ENCODE peak calls at places on chromosomes 7 and 10, in seven cellular contexts. U, T, R, X, L, Z and A are unnamed samples.

GRCh38 chr10:122234416-122234815 is 36.7 kb upstream of the BTBD16 start:
- DNase-seq in T (no peak), Z (no peak), X (no peak), R (no peak), L (no peak), U (peak; percentile 39), A (no peak)

GRCh38 chr7:85612514-85612913 is 425.7 kb upstream of the SEMA3D start:
- DNase-seq in L (no peak), R (no peak), Z (no peak), T (no peak), X (no peak), U (no peak), A (no peak)

GRCh38 chr7:125396466-125397151 is 467.0 kb upstream of the POT1 start:
- DNase-seq in L (no peak), U (no peak), Z (no peak), R (no peak), T (no peak), X (no peak), A (no peak)

GRCh38 chr10:131312261-131312801 is 810 bp upstream of the TCERG1L start:
- DNase-seq in T (peak; percentile 64), X (peak; percentile 85), U (no peak), R (peak; percentile 76), Z (peak; percentile 28), L (peak; percentile 92), A (no peak)

GRCh38 chr7:42107484-42107883 is 129.5 kb downstream of the GLI3 start:
- DNase-seq in L (peak; percentile 97), U (no peak), R (peak; percentile 48), T (no peak), X (peak; percentile 66), Z (peak; percentile 75), A (no peak)

GRCh38 chr7:15652776-15653290 is 33.6 kb downstream of the MEOX2 start:
- DNase-seq in X (no peak), U (no peak), Z (peak; percentile 57), T (no peak), L (no peak), R (no peak), A (peak; percentile 29)

GRCh38 chr7:29469984-29470557 is 93.6 kb upstream of the PRR15 start:
- DNase-seq in Z (no peak), R (no peak), X (no peak), U (no peak), T (no peak), L (no peak), A (no peak)

GRCh38 chr10:112040696-112041095 is 142.9 kb downstream of the GPAM start:
- DNase-seq in X (no peak), T (no peak), L (no peak), R (no peak), Z (no peak), U (no peak), A (no peak)

GRCh38 chr7:67625257-67625713 is 628.7 kb downstream of the TYW1 start:
- DNase-seq in Z (peak; percentile 51), X (peak; percentile 93), L (peak; percentile 92), U (peak; percentile 11), R (peak; percentile 87), T (peak; percentile 83), A (peak; percentile 4)

GRCh38 chr10:31912289-31912688 is 16.3 kb downstream of the ARHGAP12 start:
- DNase-seq in R (no peak), L (peak; percentile 72), T (no peak), Z (peak; percentile 50), X (no peak), U (peak; percentile 59), A (peak; percentile 20)

GRCh38 chr10:97109562-97109961 is 76.2 kb downstream of the SLIT1 start:
- DNase-seq in R (no peak), T (no peak), U (no peak), L (no peak), Z (no peak), X (no peak), A (no peak)

GRCh38 chr7:76377186-76377918 is 18.6 kb upstream of the YWHAG start:
- DNase-seq in Z (no peak), U (peak; percentile 36), X (no peak), L (no peak), R (no peak), T (no peak), A (no peak)

GRCh38 chr7:155863721-155864151 is 51.5 kb upstream of the SHH start:
- DNase-seq in X (peak; percentile 12), R (no peak), Z (no peak), T (no peak), L (no peak), U (no peak), A (no peak)

GRCh38 chr10:4352566-4352961 is 473.4 kb upstream of the AKR1E2 start:
- DNase-seq in L (peak; percentile 70), R (no peak), T (no peak), Z (no peak), X (no peak), U (no peak), A (peak; percentile 48)

GRCh38 chr7:139895141-139895829 is 66.2 kb downstream of the TBXAS1 start:
- DNase-seq in L (no peak), Z (no peak), X (no peak), T (no peak), U (no peak), R (no peak), A (peak; percentile 29)

GRCh38 chr7:70154521-70155180 is 556.4 kb downstream of the AUTS2 start:
- DNase-seq in Z (no peak), U (no peak), L (no peak), X (no peak), R (no peak), T (no peak), A (no peak)

GRCh38 chr7:73749931-73750776 is 11.6 kb upstream of the ABHD11 start:
- DNase-seq in U (no peak), Z (peak; percentile 23), L (no peak), X (no peak), R (no peak), T (no peak), A (no peak)

GRCh38 chr7:14761506-14762296 is 140.8 kb downstream of the DGKB start:
- DNase-seq in L (no peak), Z (no peak), U (peak; percentile 79), X (no peak), R (no peak), T (no peak), A (peak; percentile 50)

GRCh38 chr7:93945756-93946540 is 24.4 kb downstream of the GNG11 start:
- DNase-seq in Z (peak; percentile 31), U (no peak), T (no peak), X (no peak), R (no peak), L (no peak), A (peak; percentile 18)

GRCh38 chr10:117541909-117542705 is 439 bp upstream of the EMX2 start:
- DNase-seq in Z (peak; percentile 29), U (peak; percentile 2), X (peak; percentile 92), R (peak; percentile 88), L (peak; percentile 94), T (no peak), A (peak; percentile 41)

DNA sequence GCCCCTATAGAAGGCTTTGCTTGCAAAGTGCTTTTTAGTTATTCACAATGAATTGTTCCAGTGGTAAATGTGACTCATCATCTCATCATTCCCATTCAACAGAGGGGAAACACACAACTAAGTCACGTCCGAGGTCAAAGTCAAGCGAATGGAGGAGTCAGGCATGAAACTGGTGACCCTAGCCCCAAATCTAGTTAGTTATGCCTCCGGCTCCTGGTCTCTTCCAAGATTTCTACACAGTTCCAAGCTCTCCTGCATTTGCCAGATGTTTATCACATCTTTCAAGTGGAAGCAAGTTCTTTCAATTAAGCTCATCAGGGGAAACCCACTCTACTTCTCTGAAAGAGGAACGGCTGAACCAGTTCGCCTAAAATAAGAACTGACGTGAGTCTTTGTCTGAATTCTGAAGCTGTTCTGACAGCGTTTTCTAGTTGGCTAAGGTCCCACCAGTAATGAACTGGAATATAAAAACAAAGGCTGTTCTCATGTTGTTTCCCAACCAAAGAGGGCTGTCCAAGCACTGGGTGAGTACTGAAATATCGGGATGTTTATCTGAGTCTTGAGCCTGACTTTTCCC is 140.9 kb upstream of the NRBF2 start:
- DNase-seq in X (no peak), T (no peak), R (no peak), U (peak; percentile 34), Z (no peak), L (no peak), A (no peak)
- H3K23ac ChIP-seq in X (no peak overlapping the region), T (no peak overlapping the region), R (no peak overlapping the region), U (no peak overlapping the region), Z (no peak overlapping the region), L (no peak overlapping the region), A (no peak overlapping the region)

DNA sequence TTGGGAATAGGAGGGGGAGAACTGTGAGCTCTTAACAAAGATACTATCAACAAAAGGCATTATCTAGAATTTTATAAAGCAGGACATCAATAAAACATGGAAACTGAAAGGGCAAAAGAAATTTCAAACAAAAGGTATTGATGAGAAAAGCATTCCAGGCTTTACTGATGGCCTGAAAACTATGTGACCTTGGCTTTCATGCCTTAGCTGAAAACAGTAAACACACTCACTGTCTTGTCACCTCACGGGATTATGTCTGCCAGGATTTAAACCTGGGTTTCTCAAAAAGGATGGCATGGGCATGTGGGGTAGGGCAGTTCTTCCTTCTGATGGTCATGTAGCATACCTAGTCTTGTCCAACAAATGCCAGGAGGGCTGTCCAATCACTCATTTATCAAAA is 22.9 kb downstream of the DOCK4 start:
- DNase-seq in T (no peak), Z (no peak), U (no peak), R (no peak), L (no peak), X (no peak), A (no peak)
- H3K23ac ChIP-seq in T (no peak overlapping the region), Z (no peak overlapping the region), U (no peak overlapping the region), R (no peak overlapping the region), L (no peak overlapping the region), X (no peak overlapping the region), A (no peak overlapping the region)

GRCh38 chr7:4169505-4169904 is 512.6 kb upstream of the FOXK1 start:
- DNase-seq in Z (peak; percentile 25), U (no peak), T (no peak), X (no peak), L (no peak), R (no peak), A (peak; percentile 29)
- H3K23ac ChIP-seq in Z (no peak overlapping the region), U (no peak overlapping the region), T (no peak overlapping the region), X (no peak overlapping the region), L (no peak overlapping the region), R (peak overlapping the region; percentile 87), A (no peak overlapping the region)

GRCh38 chr10:120735773-120736371 is 115.3 kb upstream of the WDR11 start:
- DNase-seq in X (no peak), U (peak; percentile 12), L (peak; percentile 35), T (no peak), R (no peak), Z (peak; percentile 55), A (no peak)
- H3K23ac ChIP-seq in X (no peak overlapping the region), U (no peak overlapping the region), L (no peak overlapping the region), T (no peak overlapping the region), R (peak overlapping the region; percentile 38), Z (no peak overlapping the region), A (no peak overlapping the region)

GRCh38 chr7:128752251-128752650 is 13.1 kb downstream of the CALU start:
- DNase-seq in L (no peak), U (no peak), R (no peak), X (no peak), T (no peak), Z (no peak), A (no peak)
- H3K23ac ChIP-seq in L (no peak overlapping the region), U (no peak overlapping the region), R (no peak overlapping the region), X (no peak overlapping the region), T (no peak overlapping the region), Z (no peak overlapping the region), A (no peak overlapping the region)

DNA sequence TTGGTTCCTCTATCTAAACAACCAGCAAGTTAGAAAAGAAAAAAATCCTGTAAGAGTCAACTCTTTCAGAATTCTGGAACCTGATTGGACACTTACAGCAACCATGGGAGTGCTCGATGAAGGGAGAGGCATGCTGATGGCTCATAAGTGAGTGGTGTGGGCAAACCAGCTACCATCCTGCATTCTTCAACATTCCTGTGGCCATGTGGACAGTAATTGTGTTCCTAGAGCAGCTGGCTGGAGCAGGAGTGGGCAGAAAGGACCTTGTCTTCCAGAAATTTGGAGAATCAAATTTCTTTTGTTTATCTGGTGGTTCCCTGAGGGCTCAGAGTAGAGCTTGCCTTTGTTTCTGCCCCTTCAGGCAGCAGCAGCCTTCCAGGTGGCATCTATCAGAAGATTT is 22.5 kb upstream of the MYL7 start:
- DNase-seq in X (peak; percentile 22), U (peak; percentile 94), L (peak; percentile 15), Z (peak; percentile 95), R (no peak), T (no peak), A (peak; percentile 88)
- H3K23ac ChIP-seq in X (no peak overlapping the region), U (no peak overlapping the region), L (no peak overlapping the region), Z (no peak overlapping the region), R (no peak overlapping the region), T (no peak overlapping the region), A (no peak overlapping the region)